ENCODE peak calls at places on chromosomes 11 and 22, in five cellular contexts. One of them, this sample, is unnamed.
A peak's percentile ranks its signal among the peaks of the same experiment; 100 is the strongest.

GRCh38 chr11:62122076-62122475 is 1.7 kb upstream of the INCENP start:
- DNase-seq in mammary epithelial cell: no peak
- DNase-seq in PC-9: peak; percentile 44
- DNase-seq in H9: peak; percentile 59
- DNase-seq in fibroblast of lung: no peak
- DNase-seq in this sample: no peak

GRCh38 chr11:66969584-66970205 is 5.4 kb upstream of the C11orf86 start:
- DNase-seq in mammary epithelial cell: no peak
- DNase-seq in PC-9: no peak
- DNase-seq in H9: no peak
- DNase-seq in fibroblast of lung: peak; percentile 85
- DNase-seq in this sample: no peak

GRCh38 chr11:12287374-12288211 is 89.8 kb upstream of the PARVA start:
- DNase-seq in mammary epithelial cell: peak; percentile 91
- DNase-seq in PC-9: peak; percentile 62
- DNase-seq in H9: peak; percentile 89
- DNase-seq in fibroblast of lung: peak; percentile 96
- DNase-seq in this sample: peak; percentile 84

GRCh38 chr11:134676516-134677287 is 264.7 kb upstream of the B3GAT1 start:
- DNase-seq in mammary epithelial cell: no peak
- DNase-seq in PC-9: no peak
- DNase-seq in H9: no peak
- DNase-seq in fibroblast of lung: no peak
- DNase-seq in this sample: no peak

GRCh38 chr22:37749223-37749622 is 52.4 kb downstream of the TRIOBP start:
- DNase-seq in mammary epithelial cell: peak; percentile 48
- DNase-seq in PC-9: no peak
- DNase-seq in H9: no peak
- DNase-seq in fibroblast of lung: no peak
- DNase-seq in this sample: no peak

GRCh38 chr22:21865041-21865440 is 2.4 kb downstream of the MAPK1 start:
- DNase-seq in mammary epithelial cell: peak; percentile 78
- DNase-seq in PC-9: no peak
- DNase-seq in H9: no peak
- DNase-seq in fibroblast of lung: peak; percentile 86
- DNase-seq in this sample: no peak

GRCh38 chr11:17906436-17906835 is 106.4 kb downstream of the SERGEF start:
- DNase-seq in mammary epithelial cell: no peak
- DNase-seq in PC-9: no peak
- DNase-seq in H9: peak; percentile 85
- DNase-seq in fibroblast of lung: no peak
- DNase-seq in this sample: no peak

GRCh38 chr11:70549386-70549785 is 151.1 kb downstream of the CTTN start:
- DNase-seq in mammary epithelial cell: no peak
- DNase-seq in PC-9: no peak
- DNase-seq in H9: no peak
- DNase-seq in fibroblast of lung: no peak
- DNase-seq in this sample: no peak

GRCh38 chr11:82752801-82753200 is 19.1 kb upstream of the FAM181B start:
- DNase-seq in mammary epithelial cell: no peak
- DNase-seq in PC-9: no peak
- DNase-seq in H9: no peak
- DNase-seq in fibroblast of lung: no peak
- DNase-seq in this sample: no peak

GRCh38 chr11:126105748-126106080 is 43.0 kb upstream of the CDON start:
- DNase-seq in mammary epithelial cell: no peak
- DNase-seq in PC-9: no peak
- DNase-seq in H9: no peak
- DNase-seq in fibroblast of lung: no peak
- DNase-seq in this sample: no peak

GRCh38 chr11:123560001-123560400 is 94.4 kb downstream of the SCN3B start:
- DNase-seq in mammary epithelial cell: no peak
- DNase-seq in PC-9: no peak
- DNase-seq in H9: no peak
- DNase-seq in fibroblast of lung: peak; percentile 46
- DNase-seq in this sample: no peak

GRCh38 chr11:124865902-124866851 is 945 bp downstream of the ROBO3 start:
- DNase-seq in mammary epithelial cell: no peak
- DNase-seq in PC-9: no peak
- DNase-seq in H9: peak; percentile 64
- DNase-seq in fibroblast of lung: peak; percentile 27
- DNase-seq in this sample: no peak

GRCh38 chr11:46553746-46554204 is 40.0 kb downstream of the AMBRA1 start:
- DNase-seq in mammary epithelial cell: peak; percentile 59
- DNase-seq in PC-9: peak; percentile 96
- DNase-seq in H9: no peak
- DNase-seq in fibroblast of lung: no peak
- DNase-seq in this sample: no peak

GRCh38 chr11:76380977-76381719 is at the start of the genes GVQW3 and THAP12:
- DNase-seq in mammary epithelial cell: peak; percentile 98
- DNase-seq in PC-9: peak; percentile 91
- DNase-seq in H9: peak; percentile 97
- DNase-seq in fibroblast of lung: peak; percentile 98
- DNase-seq in this sample: peak; percentile 73
- TF ChIP-seq CTCF in mammary epithelial cell: no peak
- TF ChIP-seq CTCF in PC-9: no peak
- TF ChIP-seq CTCF in H9: peak; percentile 28
- TF ChIP-seq CTCF in fibroblast of lung: no peak
- TF ChIP-seq CTCF in this sample: no peak

DNA sequence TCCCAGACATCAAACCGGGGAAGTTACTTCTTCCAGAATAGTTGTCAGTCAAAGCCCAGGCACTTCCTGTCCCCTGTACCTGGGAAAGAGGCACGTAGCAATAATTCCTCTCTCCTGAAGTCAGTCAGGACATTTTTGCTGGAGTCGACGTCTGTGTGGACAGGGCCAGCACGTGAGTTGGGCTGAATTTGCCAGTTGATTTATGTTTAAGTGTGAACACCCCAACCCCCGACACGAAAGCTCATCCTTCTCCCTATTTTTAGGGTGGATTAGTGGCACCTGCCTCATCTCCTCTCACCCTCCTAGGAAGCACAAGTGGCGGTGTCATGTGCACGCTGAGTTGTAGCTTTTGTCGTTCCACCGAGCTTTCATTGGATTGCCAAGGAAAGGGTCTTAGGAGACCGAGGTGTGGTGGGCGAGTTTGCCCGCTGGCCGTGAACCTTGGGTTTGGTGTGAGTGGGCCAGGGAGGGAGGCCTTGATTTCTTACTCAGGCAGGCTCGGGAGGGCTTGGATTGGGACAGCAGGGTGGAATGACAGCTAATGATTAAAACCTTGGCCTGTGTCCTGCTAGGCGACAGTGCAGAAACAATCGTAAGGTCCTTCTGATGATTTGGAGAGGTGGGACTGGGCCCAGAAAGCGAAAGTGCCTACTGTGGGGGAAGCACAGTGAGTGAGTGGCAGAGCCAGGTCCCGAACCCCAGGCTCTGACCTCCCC is 87.0 kb upstream of the CRYBB3 start:
- DNase-seq in mammary epithelial cell: no peak
- DNase-seq in PC-9: no peak
- DNase-seq in H9: no peak
- DNase-seq in fibroblast of lung: no peak
- DNase-seq in this sample: no peak
- H3K4me2 ChIP-seq in mammary epithelial cell: peak overlapping the region; percentile 100
- H3K4me2 ChIP-seq in PC-9: peak overlapping the region; percentile 93
- H3K4me2 ChIP-seq in H9: peak overlapping the region; percentile 93
- H3K4me2 ChIP-seq in fibroblast of lung: no peak overlapping the region
- H3K4me2 ChIP-seq in this sample: peak overlapping the region; percentile 90

DNA sequence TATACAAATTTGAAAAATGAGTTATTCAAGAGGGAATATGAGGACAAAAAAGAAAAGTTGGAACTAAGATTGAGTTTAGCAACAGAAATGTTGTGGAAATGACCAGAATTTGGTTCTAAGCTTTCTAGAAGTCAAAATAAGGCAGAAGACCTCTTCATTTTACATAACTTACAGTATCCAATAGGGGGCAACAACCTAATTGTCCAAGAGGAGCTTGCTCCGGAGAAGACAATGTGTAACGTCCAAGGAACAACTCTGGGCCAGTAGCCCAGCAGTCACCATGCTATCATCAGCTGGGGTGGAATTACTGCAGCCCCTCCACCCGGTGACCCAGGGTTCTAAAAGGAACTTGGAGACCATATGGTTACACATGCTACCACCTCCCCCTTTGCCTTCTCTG is 14.1 kb downstream of the CNTF start:
- DNase-seq in mammary epithelial cell: no peak
- DNase-seq in PC-9: no peak
- DNase-seq in H9: no peak
- DNase-seq in fibroblast of lung: no peak
- DNase-seq in this sample: no peak
- H2AFZ ChIP-seq in mammary epithelial cell: no peak overlapping the region
- H2AFZ ChIP-seq in PC-9: no peak overlapping the region
- H2AFZ ChIP-seq in H9: no peak overlapping the region
- H2AFZ ChIP-seq in fibroblast of lung: no peak overlapping the region
- H2AFZ ChIP-seq in this sample: no peak overlapping the region

GRCh38 chr11:68459886-68460740 is 439 bp upstream of the PPP6R3 start:
- DNase-seq in mammary epithelial cell: peak; percentile 97
- DNase-seq in PC-9: peak; percentile 95
- DNase-seq in H9: peak; percentile 99
- DNase-seq in fibroblast of lung: peak; percentile 99
- DNase-seq in this sample: peak; percentile 93

GRCh38 chr11:68457214-68457897 is 3.2 kb upstream of the PPP6R3 start:
- DNase-seq in mammary epithelial cell: no peak
- DNase-seq in PC-9: no peak
- DNase-seq in H9: no peak
- DNase-seq in fibroblast of lung: no peak
- DNase-seq in this sample: no peak

GRCh38 chr11:68455485-68455884 is 5.1 kb upstream of the PPP6R3 start:
- DNase-seq in mammary epithelial cell: no peak
- DNase-seq in PC-9: no peak
- DNase-seq in H9: no peak
- DNase-seq in fibroblast of lung: no peak
- DNase-seq in this sample: no peak

GRCh38 chr11:68460741-68461283 is at the start of gene PPP6R3:
- DNase-seq in mammary epithelial cell: no peak
- DNase-seq in PC-9: no peak
- DNase-seq in H9: no peak
- DNase-seq in fibroblast of lung: no peak
- DNase-seq in this sample: no peak

DNA sequence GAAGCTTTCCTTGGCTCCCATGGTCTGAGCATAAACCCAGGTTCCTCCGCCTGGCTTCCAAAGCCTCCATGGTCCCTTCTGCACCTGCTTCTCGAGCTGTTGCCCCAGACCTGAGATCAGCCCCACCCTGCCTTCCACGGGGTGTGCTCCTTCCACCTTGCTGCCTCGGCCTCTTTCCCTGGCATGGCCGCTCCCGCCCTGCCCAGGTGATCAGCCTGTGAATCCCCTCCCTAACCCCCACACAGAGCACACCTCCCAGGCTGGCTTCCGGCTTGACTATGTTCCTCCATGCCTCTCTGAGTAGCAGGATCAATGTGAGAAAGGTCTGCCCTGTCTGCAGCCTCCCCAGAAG is 2.7 kb upstream of the PPP6R3 start:
- DNase-seq in mammary epithelial cell: no peak
- DNase-seq in PC-9: no peak
- DNase-seq in H9: no peak
- DNase-seq in fibroblast of lung: no peak
- DNase-seq in this sample: no peak
- TF ChIP-seq CTCF in mammary epithelial cell: no peak
- TF ChIP-seq CTCF in PC-9: no peak
- TF ChIP-seq CTCF in H9: no peak
- TF ChIP-seq CTCF in fibroblast of lung: no peak
- TF ChIP-seq CTCF in this sample: no peak

GRCh38 chr11:73538381-73538872 is 59.5 kb downstream of the FAM168A start:
- DNase-seq in mammary epithelial cell: no peak
- DNase-seq in PC-9: no peak
- DNase-seq in H9: no peak
- DNase-seq in fibroblast of lung: no peak
- DNase-seq in this sample: no peak
- H3K4me2 ChIP-seq in mammary epithelial cell: no peak overlapping the region
- H3K4me2 ChIP-seq in PC-9: no peak overlapping the region
- H3K4me2 ChIP-seq in H9: peak overlapping the region; percentile 11
- H3K4me2 ChIP-seq in fibroblast of lung: no peak overlapping the region
- H3K4me2 ChIP-seq in this sample: no peak overlapping the region

GRCh38 chr11:60953781-60954180 is 1.8 kb upstream of the SLC15A3 start:
- DNase-seq in mammary epithelial cell: no peak
- DNase-seq in PC-9: no peak
- DNase-seq in H9: no peak
- DNase-seq in fibroblast of lung: no peak
- DNase-seq in this sample: no peak
- H2AFZ ChIP-seq in mammary epithelial cell: no peak overlapping the region
- H2AFZ ChIP-seq in PC-9: no peak overlapping the region
- H2AFZ ChIP-seq in H9: no peak overlapping the region
- H2AFZ ChIP-seq in fibroblast of lung: peak overlapping the region; percentile 49
- H2AFZ ChIP-seq in this sample: no peak overlapping the region